ENCODE peak calls at places on chromosomes 4 and X, in six cellular contexts. Z, A, I, V, O and H are unnamed samples.

GRCh38 chr4:7194251-7195137 is 2.2 kb downstream of the SORCS2 start:
- DNase-seq in I (peak; percentile 3), O (no peak), Z (peak; percentile 88), V (no peak), A (peak; percentile 15), H (peak; percentile 85)

GRCh38 chr4:102500371-102501175 is 586 bp upstream of the NFKB1 start:
- DNase-seq in O (peak; percentile 67), A (peak; percentile 72), I (peak; percentile 35), V (no peak), Z (peak; percentile 85), H (no peak)

GRCh38 chr4:158033416-158033863 is 139.4 kb downstream of the GASK1B start:
- DNase-seq in V (no peak), I (no peak), A (no peak), O (peak; percentile 41), Z (no peak), H (no peak)

GRCh38 chr4:153154010-153154975 is 50.0 kb upstream of the TRIM2 start:
- DNase-seq in A (no peak), Z (no peak), O (no peak), I (no peak), V (no peak), H (no peak)

GRCh38 chr4:165686756-165687155 is 186.3 kb upstream of the TLL1 start:
- DNase-seq in I (no peak), O (no peak), Z (no peak), A (no peak), V (no peak), H (no peak)

GRCh38 chr4:8840816-8841455 is 30.7 kb downstream of the HMX1 start:
- DNase-seq in A (peak; percentile 1), V (no peak), O (peak; percentile 3), Z (peak; percentile 47), I (no peak), H (no peak)

GRCh38 chr4:88928852-88929251 is 128.1 kb downstream of the FAM13A start:
- DNase-seq in Z (no peak), O (no peak), V (no peak), I (no peak), A (no peak), H (no peak)

GRCh38 chr4:147822128-147822527 is 90.2 kb downstream of the ARHGAP10 start:
- DNase-seq in O (peak; percentile 93), I (no peak), Z (no peak), V (no peak), A (peak; percentile 96), H (no peak)

GRCh38 chrX:69362354-69362753 is 141.8 kb upstream of the NALF2 start:
- DNase-seq in O (no peak), Z (no peak), A (no peak), V (no peak), I (no peak), H (no peak)

GRCh38 chr4:88275516-88275915 is 8.8 kb downstream of the PPM1K start:
- DNase-seq in V (no peak), I (peak; percentile 69), A (no peak), O (no peak), Z (no peak), H (no peak)

GRCh38 chr4:7161721-7162214 is 30.6 kb upstream of the SORCS2 start:
- DNase-seq in Z (no peak), V (no peak), O (peak; percentile 76), A (peak; percentile 70), I (no peak), H (no peak)

GRCh38 chrX:75522565-75523411 is at the start of gene ZDHHC15:
- DNase-seq in I (no peak), A (peak; percentile 62), Z (peak; percentile 82), O (peak; percentile 58), V (peak; percentile 15), H (no peak)

GRCh38 chrX:112863850-112864249 is 23.2 kb upstream of the AMOT start:
- DNase-seq in A (no peak), V (no peak), Z (no peak), I (no peak), O (no peak), H (no peak)

GRCh38 chr4:150078996-150079581 is 844 bp downstream of the DCLK2 start:
- DNase-seq in I (no peak), A (peak; percentile 41), Z (peak; percentile 78), V (no peak), O (peak; percentile 43), H (no peak)

GRCh38 chrX:39816871-39817731 is 280.7 kb downstream of the BCOR start:
- DNase-seq in V (no peak), I (no peak), Z (no peak), O (no peak), A (peak; percentile 57), H (no peak)

GRCh38 chr4:182504440-182504839 is 261.2 kb downstream of the TENM3 start:
- DNase-seq in A (no peak), O (no peak), I (no peak), Z (no peak), V (no peak), H (no peak)

GRCh38 chr4:109803924-109804571 is 2.2 kb upstream of the CFI start:
- DNase-seq in Z (no peak), I (peak; percentile 64), A (no peak), V (no peak), O (peak; percentile 43), H (no peak)

GRCh38 chr4:73432169-73433000 is 3.6 kb upstream of the AFP start:
- DNase-seq in O (no peak), A (no peak), Z (no peak), V (no peak), I (no peak), H (no peak)

DNA sequence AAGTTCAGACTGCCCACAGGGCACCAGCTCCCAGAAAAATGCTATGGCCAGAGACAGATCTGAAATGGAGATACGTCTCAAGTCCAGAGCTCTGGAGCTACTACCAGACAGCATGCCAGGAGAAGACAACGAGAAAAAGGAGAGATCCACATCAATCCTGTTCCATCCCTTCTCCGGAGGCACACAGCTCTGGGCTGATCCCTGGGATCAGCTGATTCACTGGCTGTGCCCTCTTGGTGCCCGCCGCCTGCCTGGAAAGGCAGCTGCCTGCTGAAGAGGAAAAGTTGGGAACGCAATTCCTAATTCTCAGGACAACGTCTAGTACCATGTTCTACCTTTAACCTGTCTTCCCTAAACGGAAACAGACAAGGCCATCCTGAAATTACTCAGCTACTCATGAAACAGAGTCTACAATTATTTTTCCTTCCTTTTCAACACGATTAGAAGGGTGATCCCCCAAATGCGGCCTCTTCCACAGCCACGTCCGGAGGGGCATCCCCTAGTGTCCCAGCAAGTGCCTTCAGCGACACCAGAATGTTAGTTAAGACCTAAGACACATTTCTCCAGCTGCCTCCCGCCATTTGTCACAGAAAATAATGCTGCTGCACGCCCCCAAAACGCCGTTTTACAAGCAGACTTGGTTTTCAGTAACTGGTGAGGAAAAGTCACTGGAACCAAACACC is 2.4 kb downstream of the ZFYVE28 start:
- DNase-seq in V (no peak), A (no peak), I (no peak), Z (peak; percentile 49), O (no peak), H (no peak)
- H3K4me1 ChIP-seq in V (peaks cover 53% of the 10 kb centered on the region), A (peaks cover 10% of the 10 kb centered on the region), I (peaks cover 22% of the 10 kb centered on the region), Z (peaks cover 61% of the 10 kb centered on the region), O (peaks cover 46% of the 10 kb centered on the region), H (peaks cover 60% of the 10 kb centered on the region)

DNA sequence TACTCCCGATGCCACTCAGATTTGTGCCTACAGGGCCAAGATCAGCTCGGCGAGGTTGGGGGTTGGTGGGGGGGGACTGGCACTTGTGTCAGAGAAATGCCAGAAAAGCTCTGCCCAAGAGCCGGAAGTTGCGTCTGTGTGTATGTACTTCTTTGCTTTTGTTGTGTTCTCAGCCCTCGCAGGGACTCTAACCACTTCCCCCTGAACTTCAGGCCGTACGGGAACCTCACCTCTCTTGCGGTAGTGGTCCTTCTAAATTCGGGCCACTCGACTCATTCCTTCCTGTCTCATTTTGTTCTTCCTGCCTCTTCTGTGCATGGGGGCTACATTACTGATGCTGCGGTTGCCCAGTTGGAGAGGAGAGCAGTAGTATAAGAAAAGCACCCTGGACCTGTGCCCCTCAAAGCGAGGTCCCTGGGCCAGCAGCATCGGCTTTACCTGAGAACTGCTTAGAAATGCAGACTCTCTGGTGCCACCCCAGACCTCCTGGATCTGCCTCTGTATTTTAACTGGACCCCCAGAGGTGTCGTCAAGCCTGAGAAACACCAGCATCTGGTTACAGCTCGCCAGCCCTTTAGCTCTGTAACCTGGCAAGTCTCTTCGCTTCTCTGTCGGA is 146.3 kb upstream of the RPS6KA3 start:
- DNase-seq in I (peak; percentile 4), Z (no peak), V (no peak), A (no peak), O (no peak), H (no peak)
- H3K27ac ChIP-seq in I (no peak overlapping the region), Z (peak overlapping the region; percentile 76), V (no peak overlapping the region), A (no peak overlapping the region), O (no peak overlapping the region), H (no peak overlapping the region)

GRCh38 chr4:56387023-56388001 is at the start of gene AASDH:
- DNase-seq in A (peak; percentile 93), V (peak; percentile 70), I (peak; percentile 95), Z (peak; percentile 95), O (peak; percentile 94), H (no peak)

GRCh38 chr4:56388311-56388710 is 1.0 kb upstream of the AASDH start:
- DNase-seq in V (no peak), I (peak; percentile 10), Z (no peak), O (no peak), A (no peak), H (no peak)

GRCh38 chr4:56391270-56391669 is 4.0 kb upstream of the AASDH start:
- DNase-seq in I (no peak), A (no peak), Z (no peak), O (no peak), V (no peak), H (no peak)

GRCh38 chr4:56389558-56389957 is 2.3 kb upstream of the AASDH start:
- DNase-seq in O (no peak), Z (no peak), A (no peak), V (no peak), I (no peak), H (no peak)

GRCh38 chr4:56386091-56386490 is 1.2 kb downstream of the AASDH start:
- DNase-seq in I (no peak), O (no peak), V (no peak), Z (no peak), A (no peak), H (no peak)
- H3K4me3 ChIP-seq in I (peak overlapping the region; percentile 77), O (no peak overlapping the region), V (peak overlapping the region; percentile 90), Z (peak overlapping the region; percentile 73), A (no peak overlapping the region), H (peak overlapping the region; percentile 54)

DNA sequence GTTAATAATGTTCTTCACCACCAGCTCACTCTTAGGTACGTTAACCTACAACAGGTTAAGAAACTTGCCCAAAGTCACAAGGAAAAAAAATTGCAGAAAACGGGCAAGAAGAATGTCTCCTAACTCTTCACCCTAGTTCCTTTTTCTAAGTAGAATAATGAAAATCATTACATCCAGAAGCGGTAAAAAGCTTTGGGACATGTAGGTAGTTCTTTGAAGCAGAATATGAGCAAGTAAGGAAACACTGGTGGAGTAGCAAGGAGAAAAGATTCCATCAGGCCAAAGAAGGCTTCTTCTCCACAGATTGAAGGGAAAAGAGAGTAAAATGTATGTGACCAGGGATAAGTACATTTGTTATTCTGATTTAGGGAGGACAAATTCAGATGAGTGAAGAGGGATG is 4.1 kb downstream of the CAMK2D start:
- DNase-seq in V (no peak), I (no peak), O (no peak), A (no peak), Z (no peak), H (no peak)
- H3K4me1 ChIP-seq in V (peaks cover 46% of the 10 kb centered on the region), I (peaks cover 52% of the 10 kb centered on the region), O (peaks cover 5% of the 10 kb centered on the region), A (peaks cover 1% of the 10 kb centered on the region), Z (peaks cover 47% of the 10 kb centered on the region), H (peaks cover 25% of the 10 kb centered on the region)

DNA sequence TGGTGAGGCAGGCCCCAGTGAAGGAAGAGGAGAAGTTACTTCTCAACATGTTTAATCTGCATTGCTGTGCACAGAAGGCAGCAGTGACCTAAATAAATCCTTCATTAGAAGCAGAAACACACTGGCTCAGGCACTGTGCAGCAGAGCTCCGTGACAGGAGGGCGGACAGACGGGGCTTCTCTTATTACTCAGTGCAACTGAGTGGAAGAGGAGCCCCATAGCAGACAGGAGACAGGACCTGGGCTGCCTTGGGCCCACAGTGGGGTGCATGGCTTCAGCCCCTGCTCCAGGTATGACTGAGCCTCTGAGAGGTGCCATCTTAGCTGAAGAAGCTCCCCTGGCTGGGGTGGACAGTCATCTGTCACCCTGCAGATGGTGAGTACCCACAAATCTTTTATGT is 20.1 kb downstream of the HS3ST1 start:
- DNase-seq in O (no peak), I (no peak), Z (no peak), V (no peak), A (no peak), H (no peak)
- H3K27ac ChIP-seq in O (no peak overlapping the region), I (no peak overlapping the region), Z (no peak overlapping the region), V (no peak overlapping the region), A (peak overlapping the region; percentile 5), H (no peak overlapping the region)